ENCODE peak calls at places on chromosomes 5 and 9, in ten cellular contexts. One of them, this sample, is unnamed.
A peak's percentile ranks its signal among the peaks of the same experiment; 100 is the strongest.

GRCh38 chr9:8760000-8760767 is 960.6 kb upstream of the DMAC1 start:
- DNase-seq in adrenal gland: no peak
- DNase-seq in heart right ventricle: no peak
- DNase-seq in CD4-positive, alpha-beta memory T cell: no peak
- DNase-seq in thyroid gland: no peak
- DNase-seq in Peyer's patch: no peak
- DNase-seq in right lobe of liver: no peak
- DNase-seq in breast epithelium: no peak
- DNase-seq in left lung: no peak
- DNase-seq in SJSA1: no peak
- DNase-seq in this sample: no peak

GRCh38 chr9:97889941-97890557 is 32.3 kb downstream of the TRMO start:
- DNase-seq in adrenal gland: no peak
- DNase-seq in heart right ventricle: no peak
- DNase-seq in CD4-positive, alpha-beta memory T cell: peak; percentile 54
- DNase-seq in thyroid gland: peak; percentile 52
- DNase-seq in Peyer's patch: peak; percentile 47
- DNase-seq in right lobe of liver: peak; percentile 38
- DNase-seq in breast epithelium: no peak
- DNase-seq in left lung: no peak
- DNase-seq in SJSA1: no peak
- DNase-seq in this sample: peak; percentile 46

GRCh38 chr9:38026840-38027527 is 42.0 kb downstream of the SHB start:
- DNase-seq in adrenal gland: no peak
- DNase-seq in heart right ventricle: no peak
- DNase-seq in CD4-positive, alpha-beta memory T cell: no peak
- DNase-seq in thyroid gland: no peak
- DNase-seq in Peyer's patch: no peak
- DNase-seq in right lobe of liver: no peak
- DNase-seq in breast epithelium: no peak
- DNase-seq in left lung: no peak
- DNase-seq in SJSA1: no peak
- DNase-seq in this sample: no peak

GRCh38 chr9:29322240-29322639 is 1749.0 kb upstream of the C9orf72 start:
- DNase-seq in adrenal gland: no peak
- DNase-seq in heart right ventricle: no peak
- DNase-seq in CD4-positive, alpha-beta memory T cell: no peak
- DNase-seq in thyroid gland: no peak
- DNase-seq in Peyer's patch: no peak
- DNase-seq in right lobe of liver: no peak
- DNase-seq in breast epithelium: no peak
- DNase-seq in left lung: no peak
- DNase-seq in SJSA1: no peak
- DNase-seq in this sample: no peak

GRCh38 chr9:68933434-68934318 is 80.2 kb downstream of the PRKACG start:
- DNase-seq in adrenal gland: no peak
- DNase-seq in heart right ventricle: no peak
- DNase-seq in CD4-positive, alpha-beta memory T cell: no peak
- DNase-seq in thyroid gland: no peak
- DNase-seq in Peyer's patch: no peak
- DNase-seq in right lobe of liver: no peak
- DNase-seq in breast epithelium: no peak
- DNase-seq in left lung: no peak
- DNase-seq in SJSA1: no peak
- DNase-seq in this sample: no peak

GRCh38 chr9:96242829-96243228 is 59.1 kb downstream of the HSD17B3 start:
- DNase-seq in adrenal gland: no peak
- DNase-seq in heart right ventricle: no peak
- DNase-seq in CD4-positive, alpha-beta memory T cell: no peak
- DNase-seq in thyroid gland: peak; percentile 45
- DNase-seq in Peyer's patch: no peak
- DNase-seq in right lobe of liver: no peak
- DNase-seq in breast epithelium: no peak
- DNase-seq in left lung: no peak
- DNase-seq in SJSA1: no peak
- DNase-seq in this sample: no peak

GRCh38 chr5:152638996-152639552 is 234.0 kb upstream of the NMUR2 start:
- DNase-seq in adrenal gland: no peak
- DNase-seq in heart right ventricle: peak; percentile 50
- DNase-seq in CD4-positive, alpha-beta memory T cell: no peak
- DNase-seq in thyroid gland: no peak
- DNase-seq in Peyer's patch: no peak
- DNase-seq in right lobe of liver: no peak
- DNase-seq in breast epithelium: no peak
- DNase-seq in left lung: no peak
- DNase-seq in SJSA1: no peak
- DNase-seq in this sample: no peak

GRCh38 chr5:6158974-6159863 is 219.1 kb downstream of the MED10 start:
- DNase-seq in adrenal gland: peak; percentile 62
- DNase-seq in heart right ventricle: no peak
- DNase-seq in CD4-positive, alpha-beta memory T cell: no peak
- DNase-seq in thyroid gland: no peak
- DNase-seq in Peyer's patch: no peak
- DNase-seq in right lobe of liver: peak; percentile 58
- DNase-seq in breast epithelium: no peak
- DNase-seq in left lung: no peak
- DNase-seq in SJSA1: peak; percentile 9
- DNase-seq in this sample: no peak

GRCh38 chr5:170606939-170607338 is 103.1 kb downstream of the KCNIP1 start:
- DNase-seq in adrenal gland: no peak
- DNase-seq in heart right ventricle: no peak
- DNase-seq in CD4-positive, alpha-beta memory T cell: no peak
- DNase-seq in thyroid gland: no peak
- DNase-seq in Peyer's patch: no peak
- DNase-seq in right lobe of liver: no peak
- DNase-seq in breast epithelium: no peak
- DNase-seq in left lung: no peak
- DNase-seq in SJSA1: no peak
- DNase-seq in this sample: no peak

GRCh38 chr5:142861011-142861410 is 90.8 kb downstream of the ARHGAP26 start:
- DNase-seq in adrenal gland: no peak
- DNase-seq in heart right ventricle: no peak
- DNase-seq in CD4-positive, alpha-beta memory T cell: no peak
- DNase-seq in thyroid gland: no peak
- DNase-seq in Peyer's patch: no peak
- DNase-seq in right lobe of liver: no peak
- DNase-seq in breast epithelium: no peak
- DNase-seq in left lung: no peak
- DNase-seq in SJSA1: no peak
- DNase-seq in this sample: no peak

GRCh38 chr5:150139334-150139733 is 16.3 kb downstream of the PDGFRB start:
- DNase-seq in adrenal gland: no peak
- DNase-seq in heart right ventricle: no peak
- DNase-seq in CD4-positive, alpha-beta memory T cell: no peak
- DNase-seq in thyroid gland: no peak
- DNase-seq in Peyer's patch: no peak
- DNase-seq in right lobe of liver: no peak
- DNase-seq in breast epithelium: no peak
- DNase-seq in left lung: no peak
- DNase-seq in SJSA1: peak; percentile 95
- DNase-seq in this sample: no peak

GRCh38 chr5:150136841-150137167 is 18.8 kb downstream of the PDGFRB start:
- DNase-seq in adrenal gland: no peak
- DNase-seq in heart right ventricle: no peak
- DNase-seq in CD4-positive, alpha-beta memory T cell: no peak
- DNase-seq in thyroid gland: no peak
- DNase-seq in Peyer's patch: no peak
- DNase-seq in right lobe of liver: no peak
- DNase-seq in breast epithelium: no peak
- DNase-seq in left lung: no peak
- DNase-seq in SJSA1: no peak
- DNase-seq in this sample: no peak

GRCh38 chr5:150137168-150137957 is 18.3 kb downstream of the PDGFRB start:
- DNase-seq in adrenal gland: no peak
- DNase-seq in heart right ventricle: no peak
- DNase-seq in CD4-positive, alpha-beta memory T cell: no peak
- DNase-seq in thyroid gland: no peak
- DNase-seq in Peyer's patch: no peak
- DNase-seq in right lobe of liver: peak; percentile 57
- DNase-seq in breast epithelium: no peak
- DNase-seq in left lung: no peak
- DNase-seq in SJSA1: peak; percentile 85
- DNase-seq in this sample: no peak

GRCh38 chr5:150137997-150138396 is 17.6 kb downstream of the PDGFRB start:
- DNase-seq in adrenal gland: no peak
- DNase-seq in heart right ventricle: no peak
- DNase-seq in CD4-positive, alpha-beta memory T cell: no peak
- DNase-seq in thyroid gland: peak; percentile 20
- DNase-seq in Peyer's patch: no peak
- DNase-seq in right lobe of liver: no peak
- DNase-seq in breast epithelium: no peak
- DNase-seq in left lung: no peak
- DNase-seq in SJSA1: no peak
- DNase-seq in this sample: no peak

GRCh38 chr5:150138551-150139265 is 16.9 kb downstream of the PDGFRB start:
- DNase-seq in adrenal gland: peak; percentile 65
- DNase-seq in heart right ventricle: peak; percentile 63
- DNase-seq in CD4-positive, alpha-beta memory T cell: no peak
- DNase-seq in thyroid gland: peak; percentile 73
- DNase-seq in Peyer's patch: no peak
- DNase-seq in right lobe of liver: peak; percentile 73
- DNase-seq in breast epithelium: peak; percentile 57
- DNase-seq in left lung: peak; percentile 55
- DNase-seq in SJSA1: peak; percentile 100
- DNase-seq in this sample: no peak
- H3K27ac ChIP-seq in adrenal gland: no peak overlapping the region
- H3K27ac ChIP-seq in heart right ventricle: peak overlapping the region; percentile 91
- H3K27ac ChIP-seq in CD4-positive, alpha-beta memory T cell: no peak overlapping the region
- H3K27ac ChIP-seq in thyroid gland: peak overlapping the region; percentile 71
- H3K27ac ChIP-seq in Peyer's patch: peak overlapping the region; percentile 84
- H3K27ac ChIP-seq in right lobe of liver: peak overlapping the region; percentile 81
- H3K27ac ChIP-seq in breast epithelium: peak overlapping the region; percentile 73
- H3K27ac ChIP-seq in left lung: peak overlapping the region; percentile 51
- H3K27ac ChIP-seq in SJSA1: peak overlapping the region; percentile 97
- H3K27ac ChIP-seq in this sample: no peak overlapping the region

DNA sequence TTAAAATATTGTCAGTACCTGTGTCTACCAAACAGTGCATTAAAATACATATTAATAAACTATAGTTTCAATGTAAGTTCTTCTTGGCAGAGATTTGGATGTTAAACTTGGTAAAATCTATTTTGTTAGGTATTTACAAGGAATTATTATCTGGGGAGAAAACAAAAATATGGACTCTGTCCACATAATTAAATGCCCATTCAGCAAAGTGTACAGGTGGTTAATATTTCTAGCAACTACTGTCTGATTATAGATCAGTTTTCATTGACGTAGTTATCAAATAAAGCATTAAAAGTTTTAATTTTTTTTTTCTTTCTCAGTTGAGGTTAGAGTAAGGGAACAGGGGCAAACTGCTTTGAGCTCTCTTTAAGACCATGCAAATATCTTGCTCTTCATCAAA is 88.9 kb downstream of the NNT start:
- DNase-seq in adrenal gland: no peak
- DNase-seq in heart right ventricle: no peak
- DNase-seq in CD4-positive, alpha-beta memory T cell: no peak
- DNase-seq in thyroid gland: no peak
- DNase-seq in Peyer's patch: no peak
- DNase-seq in right lobe of liver: no peak
- DNase-seq in breast epithelium: no peak
- DNase-seq in left lung: no peak
- DNase-seq in SJSA1: no peak
- DNase-seq in this sample: no peak
- H3K4me3 ChIP-seq in adrenal gland: no peak overlapping the region
- H3K4me3 ChIP-seq in heart right ventricle: no peak overlapping the region
- H3K4me3 ChIP-seq in CD4-positive, alpha-beta memory T cell: no peak overlapping the region
- H3K4me3 ChIP-seq in thyroid gland: no peak overlapping the region
- H3K4me3 ChIP-seq in Peyer's patch: no peak overlapping the region
- H3K4me3 ChIP-seq in right lobe of liver: no peak overlapping the region
- H3K4me3 ChIP-seq in breast epithelium: no peak overlapping the region
- H3K4me3 ChIP-seq in left lung: no peak overlapping the region
- H3K4me3 ChIP-seq in SJSA1: no peak overlapping the region
- H3K4me3 ChIP-seq in this sample: no peak overlapping the region

DNA sequence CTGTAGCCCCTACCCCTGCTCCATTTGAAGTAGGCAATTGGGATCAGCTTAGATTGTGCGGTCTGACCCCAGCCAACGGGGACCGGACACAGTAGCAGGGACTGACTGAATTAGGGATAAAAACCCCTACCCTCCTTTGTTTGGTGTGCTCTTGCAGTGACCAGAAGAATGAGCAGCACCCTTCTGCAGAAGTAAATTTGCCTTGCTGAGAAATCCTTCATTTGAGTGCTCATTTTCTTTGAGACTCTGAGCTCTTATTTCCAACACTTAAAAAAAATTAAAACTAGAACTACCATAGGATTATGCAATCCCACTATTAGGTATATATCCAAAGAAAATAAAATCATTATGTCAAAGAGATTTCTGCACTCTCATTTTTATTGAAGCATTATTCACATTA is 560.0 kb downstream of the CDH12 start:
- DNase-seq in adrenal gland: no peak
- DNase-seq in heart right ventricle: no peak
- DNase-seq in CD4-positive, alpha-beta memory T cell: no peak
- DNase-seq in thyroid gland: no peak
- DNase-seq in Peyer's patch: no peak
- DNase-seq in right lobe of liver: no peak
- DNase-seq in breast epithelium: no peak
- DNase-seq in left lung: no peak
- DNase-seq in SJSA1: no peak
- DNase-seq in this sample: no peak
- H3K4me1 ChIP-seq in adrenal gland: no peaks in the 10 kb centered on the region
- H3K4me1 ChIP-seq in heart right ventricle: no peaks in the 10 kb centered on the region
- H3K4me1 ChIP-seq in CD4-positive, alpha-beta memory T cell: no peaks in the 10 kb centered on the region
- H3K4me1 ChIP-seq in thyroid gland: no peaks in the 10 kb centered on the region
- H3K4me1 ChIP-seq in Peyer's patch: no peaks in the 10 kb centered on the region
- H3K4me1 ChIP-seq in right lobe of liver: no peaks in the 10 kb centered on the region
- H3K4me1 ChIP-seq in breast epithelium: no peaks in the 10 kb centered on the region
- H3K4me1 ChIP-seq in left lung: no peaks in the 10 kb centered on the region
- H3K4me1 ChIP-seq in SJSA1: no peaks in the 10 kb centered on the region
- H3K4me1 ChIP-seq in this sample: no peaks in the 10 kb centered on the region

GRCh38 chr5:138539791-138540190 is 3.2 kb downstream of the ETF1 start:
- DNase-seq in adrenal gland: no peak
- DNase-seq in heart right ventricle: no peak
- DNase-seq in CD4-positive, alpha-beta memory T cell: no peak
- DNase-seq in thyroid gland: no peak
- DNase-seq in Peyer's patch: no peak
- DNase-seq in right lobe of liver: no peak
- DNase-seq in breast epithelium: no peak
- DNase-seq in left lung: no peak
- DNase-seq in SJSA1: no peak
- DNase-seq in this sample: no peak

GRCh38 chr5:138543730-138544104 is 681 bp upstream of the ETF1 start:
- DNase-seq in adrenal gland: no peak
- DNase-seq in heart right ventricle: no peak
- DNase-seq in CD4-positive, alpha-beta memory T cell: no peak
- DNase-seq in thyroid gland: no peak
- DNase-seq in Peyer's patch: peak; percentile 77
- DNase-seq in right lobe of liver: no peak
- DNase-seq in breast epithelium: peak; percentile 75
- DNase-seq in left lung: no peak
- DNase-seq in SJSA1: no peak
- DNase-seq in this sample: no peak

GRCh38 chr5:138542956-138543729 is at the start of gene ETF1:
- DNase-seq in adrenal gland: peak; percentile 100
- DNase-seq in heart right ventricle: peak; percentile 100
- DNase-seq in CD4-positive, alpha-beta memory T cell: peak; percentile 100
- DNase-seq in thyroid gland: peak; percentile 100
- DNase-seq in Peyer's patch: peak; percentile 100
- DNase-seq in right lobe of liver: peak; percentile 100
- DNase-seq in breast epithelium: peak; percentile 100
- DNase-seq in left lung: peak; percentile 100
- DNase-seq in SJSA1: peak; percentile 100
- DNase-seq in this sample: peak; percentile 99

GRCh38 chr5:138542120-138542955 is 698 bp downstream of the ETF1 start:
- DNase-seq in adrenal gland: no peak
- DNase-seq in heart right ventricle: no peak
- DNase-seq in CD4-positive, alpha-beta memory T cell: no peak
- DNase-seq in thyroid gland: peak; percentile 7
- DNase-seq in Peyer's patch: no peak
- DNase-seq in right lobe of liver: no peak
- DNase-seq in breast epithelium: no peak
- DNase-seq in left lung: no peak
- DNase-seq in SJSA1: no peak
- DNase-seq in this sample: peak; percentile 7

GRCh38 chr5:138541511-138541910 is 1.5 kb downstream of the ETF1 start:
- DNase-seq in adrenal gland: no peak
- DNase-seq in heart right ventricle: no peak
- DNase-seq in CD4-positive, alpha-beta memory T cell: no peak
- DNase-seq in thyroid gland: no peak
- DNase-seq in Peyer's patch: no peak
- DNase-seq in right lobe of liver: no peak
- DNase-seq in breast epithelium: no peak
- DNase-seq in left lung: no peak
- DNase-seq in SJSA1: peak; percentile 29
- DNase-seq in this sample: no peak
- H3K27ac ChIP-seq in adrenal gland: no peak overlapping the region
- H3K27ac ChIP-seq in heart right ventricle: peak overlapping the region; percentile 97
- H3K27ac ChIP-seq in CD4-positive, alpha-beta memory T cell: peak overlapping the region; percentile 100
- H3K27ac ChIP-seq in thyroid gland: peak overlapping the region; percentile 90
- H3K27ac ChIP-seq in Peyer's patch: peak overlapping the region; percentile 99
- H3K27ac ChIP-seq in right lobe of liver: no peak overlapping the region
- H3K27ac ChIP-seq in breast epithelium: peak overlapping the region; percentile 100
- H3K27ac ChIP-seq in left lung: peak overlapping the region; percentile 98
- H3K27ac ChIP-seq in SJSA1: peak overlapping the region; percentile 99
- H3K27ac ChIP-seq in this sample: peak overlapping the region; percentile 99